ENCODE peak calls at places on chromosomes 6 and 20, in four cellular contexts. One of them, this sample, is unnamed.
A peak's percentile ranks its signal among the peaks of the same experiment; 100 is the strongest.

GRCh38 chr20:48765359-48765758 is 62.4 kb downstream of the PREX1 start:
- DNase-seq in foreskin fibroblast: no peak
- DNase-seq in hepatocyte: no peak
- DNase-seq in skeletal muscle cell: no peak
- DNase-seq in this sample: no peak

GRCh38 chr6:88134575-88134974 is 31.6 kb downstream of the CNR1 start:
- DNase-seq in foreskin fibroblast: no peak
- DNase-seq in skeletal muscle cell: no peak
- DNase-seq in hepatocyte: no peak
- DNase-seq in this sample: no peak

GRCh38 chr6:81768150-81768942 is 15.9 kb upstream of the TENT5A start:
- DNase-seq in skeletal muscle cell: no peak
- DNase-seq in foreskin fibroblast: no peak
- DNase-seq in hepatocyte: no peak
- DNase-seq in this sample: no peak

GRCh38 chr6:163945813-163946212 is 531.3 kb downstream of the QKI start:
- DNase-seq in foreskin fibroblast: no peak
- DNase-seq in skeletal muscle cell: no peak
- DNase-seq in hepatocyte: no peak
- DNase-seq in this sample: no peak

GRCh38 chr6:5471044-5471443 is 209.7 kb downstream of the FARS2 start:
- DNase-seq in hepatocyte: peak; percentile 81
- DNase-seq in skeletal muscle cell: no peak
- DNase-seq in foreskin fibroblast: peak; percentile 54
- DNase-seq in this sample: peak; percentile 30

GRCh38 chr6:114162691-114163090 is 180.1 kb downstream of the HS3ST5 start:
- DNase-seq in skeletal muscle cell: no peak
- DNase-seq in hepatocyte: no peak
- DNase-seq in foreskin fibroblast: no peak
- DNase-seq in this sample: no peak

GRCh38 chr6:16667509-16667908 is 93.8 kb downstream of the ATXN1 start:
- DNase-seq in skeletal muscle cell: no peak
- DNase-seq in hepatocyte: no peak
- DNase-seq in foreskin fibroblast: no peak
- DNase-seq in this sample: no peak

GRCh38 chr20:38630727-38631126 is 29.1 kb downstream of the ARHGAP40 start:
- DNase-seq in foreskin fibroblast: no peak
- DNase-seq in hepatocyte: no peak
- DNase-seq in skeletal muscle cell: no peak
- DNase-seq in this sample: no peak

GRCh38 chr6:149093643-149094042 is 223.9 kb upstream of the TAB2 start:
- DNase-seq in hepatocyte: no peak
- DNase-seq in foreskin fibroblast: peak; percentile 25
- DNase-seq in skeletal muscle cell: peak; percentile 42
- DNase-seq in this sample: no peak

GRCh38 chr6:4731996-4732395 is 44.2 kb upstream of the CDYL start:
- DNase-seq in skeletal muscle cell: no peak
- DNase-seq in foreskin fibroblast: no peak
- DNase-seq in hepatocyte: no peak
- DNase-seq in this sample: no peak

GRCh38 chr6:112016335-112016734 is 37.6 kb upstream of the CCN6 start:
- DNase-seq in hepatocyte: no peak
- DNase-seq in skeletal muscle cell: no peak
- DNase-seq in foreskin fibroblast: no peak
- DNase-seq in this sample: no peak

GRCh38 chr6:92706976-92707375 is 712.4 kb downstream of the EPHA7 start:
- DNase-seq in foreskin fibroblast: no peak
- DNase-seq in skeletal muscle cell: peak; percentile 34
- DNase-seq in hepatocyte: no peak
- DNase-seq in this sample: no peak

GRCh38 chr6:74068945-74069570 is 373.1 kb downstream of the CD109 start:
- DNase-seq in skeletal muscle cell: peak; percentile 80
- DNase-seq in foreskin fibroblast: peak; percentile 74
- DNase-seq in hepatocyte: no peak
- DNase-seq in this sample: no peak

GRCh38 chr20:58570181-58570859 is 55.1 kb upstream of the APCDD1L start:
- DNase-seq in hepatocyte: no peak
- DNase-seq in skeletal muscle cell: no peak
- DNase-seq in foreskin fibroblast: peak; percentile 12
- DNase-seq in this sample: no peak

GRCh38 chr20:21607971-21608735 is 94.3 kb upstream of the NKX2-2 start:
- DNase-seq in foreskin fibroblast: no peak
- DNase-seq in hepatocyte: no peak
- DNase-seq in skeletal muscle cell: no peak
- DNase-seq in this sample: no peak

GRCh38 chr20:45345104-45345936 is 2.9 kb downstream of the SDC4 start:
- DNase-seq in foreskin fibroblast: no peak
- DNase-seq in hepatocyte: no peak
- DNase-seq in skeletal muscle cell: no peak
- DNase-seq in this sample: no peak

GRCh38 chr6:128768187-128768586 is 114.8 kb upstream of the LAMA2 start:
- DNase-seq in hepatocyte: no peak
- DNase-seq in foreskin fibroblast: no peak
- DNase-seq in skeletal muscle cell: no peak
- DNase-seq in this sample: no peak
- H3K4me3 ChIP-seq in hepatocyte: no peak overlapping the region
- H3K4me3 ChIP-seq in foreskin fibroblast: no peak overlapping the region
- H3K4me3 ChIP-seq in skeletal muscle cell: no peak overlapping the region
- H3K4me3 ChIP-seq in this sample: no peak overlapping the region

DNA sequence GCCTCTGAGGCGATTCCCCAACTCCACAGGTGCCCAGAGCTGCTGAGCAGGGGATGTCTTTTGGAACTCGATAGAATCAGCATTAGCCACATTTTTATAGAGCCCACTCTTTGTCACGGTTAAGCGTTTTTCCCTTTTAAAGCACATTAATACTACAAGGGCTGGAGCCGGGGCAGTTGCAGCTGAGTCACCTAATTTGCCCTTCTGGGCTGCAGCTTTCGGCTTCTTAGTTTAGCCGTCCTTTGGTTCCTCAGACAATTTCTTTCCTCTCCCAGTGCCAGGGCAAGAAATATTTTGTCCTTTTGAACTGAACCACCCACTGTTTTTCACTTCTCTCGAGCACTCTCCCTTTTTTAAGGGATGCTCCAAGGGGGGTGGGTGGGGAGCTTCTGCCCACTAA is 23.2 kb upstream of the NFATC2 start:
- DNase-seq in skeletal muscle cell: no peak
- DNase-seq in hepatocyte: no peak
- DNase-seq in foreskin fibroblast: peak; percentile 59
- DNase-seq in this sample: no peak
- H3K4me3 ChIP-seq in skeletal muscle cell: peak overlapping the region; percentile 9
- H3K4me3 ChIP-seq in hepatocyte: no peak overlapping the region
- H3K4me3 ChIP-seq in foreskin fibroblast: peak overlapping the region; percentile 8
- H3K4me3 ChIP-seq in this sample: no peak overlapping the region

GRCh38 chr6:154446984-154447383 is 63.5 kb downstream of the CNKSR3 start:
- DNase-seq in skeletal muscle cell: no peak
- DNase-seq in foreskin fibroblast: no peak
- DNase-seq in hepatocyte: no peak
- DNase-seq in this sample: no peak

GRCh38 chr6:154445417-154445816 is 65.1 kb downstream of the CNKSR3 start:
- DNase-seq in hepatocyte: no peak
- DNase-seq in skeletal muscle cell: no peak
- DNase-seq in foreskin fibroblast: no peak
- DNase-seq in this sample: no peak

GRCh38 chr6:154450498-154450897 is 60.0 kb downstream of the CNKSR3 start:
- DNase-seq in skeletal muscle cell: no peak
- DNase-seq in foreskin fibroblast: no peak
- DNase-seq in hepatocyte: no peak
- DNase-seq in this sample: no peak

GRCh38 chr6:154448448-154449096 is 61.9 kb downstream of the CNKSR3 start:
- DNase-seq in foreskin fibroblast: peak; percentile 61
- DNase-seq in skeletal muscle cell: peak; percentile 57
- DNase-seq in hepatocyte: peak; percentile 37
- DNase-seq in this sample: peak; percentile 17

DNA sequence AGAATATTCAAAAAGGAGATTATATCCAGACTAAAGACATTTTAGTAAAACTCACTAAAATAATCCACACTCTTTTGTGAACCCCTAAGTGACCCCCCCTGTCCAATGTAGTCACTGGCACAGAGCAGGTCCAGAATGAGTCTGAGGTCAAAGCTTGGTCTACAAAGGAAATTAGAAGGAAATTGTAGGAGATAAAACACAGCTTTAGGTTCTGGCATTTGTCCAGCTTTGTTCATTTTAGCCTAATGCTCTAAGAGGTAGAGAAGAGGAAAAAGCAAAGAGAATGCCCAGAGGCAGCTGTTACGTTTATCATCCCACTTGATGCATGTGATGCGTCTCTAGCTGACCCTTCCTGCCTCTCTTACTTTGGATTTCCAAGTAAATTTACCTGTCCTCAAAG is 62.6 kb downstream of the CNKSR3 start:
- DNase-seq in hepatocyte: peak; percentile 32
- DNase-seq in skeletal muscle cell: no peak
- DNase-seq in foreskin fibroblast: no peak
- DNase-seq in this sample: no peak
- H3K4me3 ChIP-seq in hepatocyte: no peak overlapping the region
- H3K4me3 ChIP-seq in skeletal muscle cell: no peak overlapping the region
- H3K4me3 ChIP-seq in foreskin fibroblast: no peak overlapping the region
- H3K4me3 ChIP-seq in this sample: no peak overlapping the region

DNA sequence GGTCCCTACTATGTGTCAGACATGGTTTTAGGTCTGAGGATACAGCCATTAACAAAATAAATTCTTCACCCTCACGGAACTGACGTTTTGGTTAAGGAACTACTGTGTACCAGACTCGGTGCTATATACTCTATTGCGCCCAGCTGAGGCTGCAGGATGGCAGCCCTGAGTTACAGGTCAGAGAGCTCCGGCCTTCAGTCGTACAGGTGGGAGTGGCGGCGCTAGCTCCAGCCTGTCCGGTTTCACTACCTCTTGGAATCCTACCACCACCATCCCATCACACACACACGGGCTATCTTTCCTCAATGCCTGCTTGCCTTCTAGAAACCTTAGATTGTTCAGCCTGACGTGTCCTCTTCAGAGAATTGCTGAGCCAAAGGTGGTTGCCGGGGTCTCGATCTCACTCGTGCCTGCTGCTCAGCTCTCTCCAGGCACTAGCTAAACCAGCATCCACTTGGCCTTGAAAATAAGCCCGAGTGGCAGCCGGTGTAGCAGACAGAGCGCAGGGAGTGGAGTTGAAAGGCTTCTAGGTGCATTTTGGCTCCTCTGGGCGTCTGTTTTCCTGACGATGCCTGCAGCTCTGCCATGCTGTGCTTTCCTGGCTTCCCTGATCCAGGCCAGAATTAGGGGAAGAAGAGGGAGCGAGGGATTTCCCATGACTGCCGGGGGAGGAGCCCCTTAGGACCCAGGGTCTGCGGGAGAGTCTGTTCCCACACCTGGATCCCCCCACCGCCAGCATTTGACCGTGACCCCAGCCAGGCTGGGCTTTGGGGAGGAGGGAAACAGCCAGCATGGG is 1.1 kb upstream of the TCF15 start:
- DNase-seq in hepatocyte: no peak
- DNase-seq in foreskin fibroblast: no peak
- DNase-seq in skeletal muscle cell: no peak
- DNase-seq in this sample: no peak
- H3K4me3 ChIP-seq in hepatocyte: no peak overlapping the region
- H3K4me3 ChIP-seq in foreskin fibroblast: no peak overlapping the region
- H3K4me3 ChIP-seq in skeletal muscle cell: no peak overlapping the region
- H3K4me3 ChIP-seq in this sample: no peak overlapping the region

GRCh38 chr20:4171538-4172116 is 156.3 kb upstream of the RNF24 start:
- DNase-seq in hepatocyte: peak; percentile 82
- DNase-seq in foreskin fibroblast: no peak
- DNase-seq in skeletal muscle cell: no peak
- DNase-seq in this sample: no peak
- H3K4me3 ChIP-seq in hepatocyte: peak overlapping the region; percentile 39
- H3K4me3 ChIP-seq in foreskin fibroblast: peak overlapping the region; percentile 49
- H3K4me3 ChIP-seq in skeletal muscle cell: peak overlapping the region; percentile 47
- H3K4me3 ChIP-seq in this sample: peak overlapping the region; percentile 43

GRCh38 chr6:132490024-132490423 is 22.9 kb downstream of the STX7 start:
- DNase-seq in foreskin fibroblast: peak; percentile 63
- DNase-seq in hepatocyte: no peak
- DNase-seq in skeletal muscle cell: no peak
- DNase-seq in this sample: no peak
- H3K4me3 ChIP-seq in foreskin fibroblast: no peak overlapping the region
- H3K4me3 ChIP-seq in hepatocyte: no peak overlapping the region
- H3K4me3 ChIP-seq in skeletal muscle cell: no peak overlapping the region
- H3K4me3 ChIP-seq in this sample: no peak overlapping the region

GRCh38 chr6:31087494-31088089 is 24.8 kb downstream of the C6orf15 start:
- DNase-seq in foreskin fibroblast: peak; percentile 82
- DNase-seq in hepatocyte: peak; percentile 95
- DNase-seq in skeletal muscle cell: no peak
- DNase-seq in this sample: peak; percentile 74
- H3K4me3 ChIP-seq in foreskin fibroblast: no peak overlapping the region
- H3K4me3 ChIP-seq in hepatocyte: no peak overlapping the region
- H3K4me3 ChIP-seq in skeletal muscle cell: no peak overlapping the region
- H3K4me3 ChIP-seq in this sample: no peak overlapping the region

GRCh38 chr6:33442283-33442682 is 12.1 kb upstream of the ZBTB9 start:
- DNase-seq in foreskin fibroblast: no peak
- DNase-seq in hepatocyte: no peak
- DNase-seq in skeletal muscle cell: no peak
- DNase-seq in this sample: no peak

GRCh38 chr6:33445020-33445676 is 9.2 kb upstream of the ZBTB9 start:
- DNase-seq in foreskin fibroblast: no peak
- DNase-seq in skeletal muscle cell: no peak
- DNase-seq in hepatocyte: no peak
- DNase-seq in this sample: no peak

GRCh38 chr6:33441457-33441856 is 12.9 kb upstream of the ZBTB9 start:
- DNase-seq in foreskin fibroblast: no peak
- DNase-seq in skeletal muscle cell: no peak
- DNase-seq in hepatocyte: no peak
- DNase-seq in this sample: no peak

GRCh38 chr6:33443619-33444504 is 10.5 kb upstream of the ZBTB9 start:
- DNase-seq in foreskin fibroblast: no peak
- DNase-seq in hepatocyte: no peak
- DNase-seq in skeletal muscle cell: no peak
- DNase-seq in this sample: no peak

GRCh38 chr6:33443025-33443424 is 11.4 kb upstream of the ZBTB9 start:
- DNase-seq in foreskin fibroblast: no peak
- DNase-seq in hepatocyte: no peak
- DNase-seq in skeletal muscle cell: no peak
- DNase-seq in this sample: no peak
- H3K4me3 ChIP-seq in foreskin fibroblast: no peak overlapping the region
- H3K4me3 ChIP-seq in hepatocyte: no peak overlapping the region
- H3K4me3 ChIP-seq in skeletal muscle cell: no peak overlapping the region
- H3K4me3 ChIP-seq in this sample: no peak overlapping the region

This sample was measured in HFF-Myc.